ENCODE peak calls at places on chromosome 6, in six cellular contexts. One of them, this sample, is unnamed.

GRCh38 chr6:111759836-111760785 is 113.1 kb downstream of the FYN start:
- DNase-seq in fibroblast of lung: peak; percentile 98
- DNase-seq in dorsolateral prefrontal cortex: no peak
- DNase-seq in IMR-90: peak; percentile 97
- DNase-seq in spleen: no peak
- DNase-seq in tibial artery: no peak
- DNase-seq in this sample: peak; percentile 91

GRCh38 chr6:14841901-14842421 is 403.9 kb upstream of the JARID2 start:
- DNase-seq in fibroblast of lung: peak; percentile 99
- DNase-seq in dorsolateral prefrontal cortex: peak; percentile 10
- DNase-seq in IMR-90: peak; percentile 100
- DNase-seq in spleen: no peak
- DNase-seq in tibial artery: peak; percentile 25
- DNase-seq in this sample: peak; percentile 100

GRCh38 chr6:16585805-16586204 is 175.5 kb downstream of the ATXN1 start:
- DNase-seq in fibroblast of lung: peak; percentile 16
- DNase-seq in dorsolateral prefrontal cortex: no peak
- DNase-seq in IMR-90: no peak
- DNase-seq in spleen: no peak
- DNase-seq in tibial artery: no peak
- DNase-seq in this sample: peak; percentile 88

GRCh38 chr6:45049188-45049843 is 278.8 kb upstream of the RUNX2 start:
- DNase-seq in fibroblast of lung: no peak
- DNase-seq in dorsolateral prefrontal cortex: no peak
- DNase-seq in IMR-90: peak; percentile 28
- DNase-seq in spleen: no peak
- DNase-seq in tibial artery: no peak
- DNase-seq in this sample: no peak

GRCh38 chr6:86871681-86872080 is 65.6 kb upstream of the HTR1E start:
- DNase-seq in fibroblast of lung: no peak
- DNase-seq in dorsolateral prefrontal cortex: no peak
- DNase-seq in IMR-90: no peak
- DNase-seq in spleen: no peak
- DNase-seq in tibial artery: no peak
- DNase-seq in this sample: no peak

GRCh38 chr6:168134399-168135201 is 55.6 kb upstream of the FRMD1 start:
- DNase-seq in fibroblast of lung: no peak
- DNase-seq in dorsolateral prefrontal cortex: no peak
- DNase-seq in IMR-90: no peak
- DNase-seq in spleen: peak; percentile 60
- DNase-seq in tibial artery: no peak
- DNase-seq in this sample: no peak

GRCh38 chr6:43853066-43853650 is 83.1 kb downstream of the VEGFA start:
- DNase-seq in fibroblast of lung: no peak
- DNase-seq in dorsolateral prefrontal cortex: no peak
- DNase-seq in IMR-90: no peak
- DNase-seq in spleen: no peak
- DNase-seq in tibial artery: no peak
- DNase-seq in this sample: peak; percentile 45

GRCh38 chr6:47111685-47112084 is 69.6 kb upstream of the ADGRF1 start:
- DNase-seq in fibroblast of lung: no peak
- DNase-seq in dorsolateral prefrontal cortex: no peak
- DNase-seq in IMR-90: peak; percentile 60
- DNase-seq in spleen: no peak
- DNase-seq in tibial artery: no peak
- DNase-seq in this sample: peak; percentile 52

GRCh38 chr6:144543006-144543871 is 258.1 kb downstream of the UTRN start:
- DNase-seq in fibroblast of lung: peak; percentile 13
- DNase-seq in dorsolateral prefrontal cortex: no peak
- DNase-seq in IMR-90: peak; percentile 60
- DNase-seq in spleen: no peak
- DNase-seq in tibial artery: no peak
- DNase-seq in this sample: peak; percentile 65

GRCh38 chr6:160431231-160431630 is 83.1 kb downstream of the SLC22A3 start:
- DNase-seq in fibroblast of lung: peak; percentile 99
- DNase-seq in dorsolateral prefrontal cortex: no peak
- DNase-seq in IMR-90: peak; percentile 85
- DNase-seq in spleen: no peak
- DNase-seq in tibial artery: no peak
- DNase-seq in this sample: peak; percentile 95

GRCh38 chr6:168314948-168315347 is 4.6 kb downstream of the DACT2 start:
- DNase-seq in fibroblast of lung: no peak
- DNase-seq in dorsolateral prefrontal cortex: no peak
- DNase-seq in IMR-90: no peak
- DNase-seq in spleen: no peak
- DNase-seq in tibial artery: no peak
- DNase-seq in this sample: peak; percentile 25

GRCh38 chr6:149012040-149012545 is 265.3 kb downstream of the UST start:
- DNase-seq in fibroblast of lung: peak; percentile 96
- DNase-seq in dorsolateral prefrontal cortex: no peak
- DNase-seq in IMR-90: peak; percentile 100
- DNase-seq in spleen: no peak
- DNase-seq in tibial artery: no peak
- DNase-seq in this sample: peak; percentile 99

GRCh38 chr6:144007779-144008500 is at the start of gene PLAGL1:
- DNase-seq in fibroblast of lung: peak; percentile 61
- DNase-seq in dorsolateral prefrontal cortex: peak; percentile 24
- DNase-seq in IMR-90: peak; percentile 55
- DNase-seq in spleen: peak; percentile 83
- DNase-seq in tibial artery: peak; percentile 78
- DNase-seq in this sample: peak; percentile 74

GRCh38 chr6:20180935-20181334 is 31.3 kb downstream of the MBOAT1 start:
- DNase-seq in fibroblast of lung: no peak
- DNase-seq in dorsolateral prefrontal cortex: no peak
- DNase-seq in IMR-90: no peak
- DNase-seq in spleen: no peak
- DNase-seq in tibial artery: no peak
- DNase-seq in this sample: no peak

GRCh38 chr6:142855877-142856606 is 88.9 kb downstream of the HIVEP2 start:
- DNase-seq in fibroblast of lung: no peak
- DNase-seq in dorsolateral prefrontal cortex: no peak
- DNase-seq in IMR-90: no peak
- DNase-seq in spleen: no peak
- DNase-seq in tibial artery: no peak
- DNase-seq in this sample: no peak

GRCh38 chr6:36368921-36369880 is 18.3 kb downstream of the ETV7 start:
- DNase-seq in fibroblast of lung: peak; percentile 48
- DNase-seq in dorsolateral prefrontal cortex: no peak
- DNase-seq in IMR-90: peak; percentile 83
- DNase-seq in spleen: peak; percentile 63
- DNase-seq in tibial artery: no peak
- DNase-seq in this sample: peak; percentile 99

GRCh38 chr6:101666256-101666655 is 272.7 kb downstream of the GRIK2 start:
- DNase-seq in fibroblast of lung: peak; percentile 3
- DNase-seq in dorsolateral prefrontal cortex: no peak
- DNase-seq in IMR-90: peak; percentile 80
- DNase-seq in spleen: no peak
- DNase-seq in tibial artery: no peak
- DNase-seq in this sample: peak; percentile 64

GRCh38 chr6:41939091-41939847 is 2.3 kb downstream of the CCND3 start:
- DNase-seq in fibroblast of lung: peak; percentile 68
- DNase-seq in dorsolateral prefrontal cortex: no peak
- DNase-seq in IMR-90: peak; percentile 43
- DNase-seq in spleen: peak; percentile 88
- DNase-seq in tibial artery: peak; percentile 44
- DNase-seq in this sample: peak; percentile 62

DNA sequence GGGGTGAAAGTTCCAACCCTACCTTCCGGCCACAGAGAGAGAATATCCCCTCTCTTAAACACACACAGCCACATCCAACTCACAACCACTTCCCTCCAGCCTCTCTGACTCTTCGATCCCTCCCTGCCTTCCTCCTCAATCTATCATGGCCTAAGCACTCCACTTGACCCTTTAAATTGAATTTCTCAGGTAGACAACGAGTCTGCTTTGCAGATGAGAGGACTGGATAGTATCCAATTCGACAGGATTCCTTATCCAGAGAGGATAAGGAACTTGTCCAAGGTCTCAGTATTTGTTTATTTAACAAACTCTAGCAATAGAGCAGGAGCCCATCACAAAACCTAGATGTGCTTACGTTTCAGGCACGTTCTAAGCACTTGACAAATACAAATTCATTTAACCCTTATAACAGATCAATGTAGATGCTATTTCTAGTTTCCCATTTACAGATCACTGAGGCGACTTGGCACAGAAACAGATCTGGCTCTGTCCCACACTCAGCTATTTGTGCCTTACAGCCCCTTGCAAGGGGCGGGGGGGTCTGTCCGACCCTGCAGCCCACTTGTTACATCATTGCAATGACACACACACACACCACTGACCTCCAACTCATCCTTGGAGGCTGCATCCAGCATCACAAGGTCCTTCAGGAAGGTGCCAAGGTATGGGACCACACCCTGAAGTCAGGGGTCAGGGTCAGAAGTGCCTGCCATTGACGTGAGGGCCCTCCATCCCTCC is 4.5 kb downstream of the RGL2 start:
- DNase-seq in fibroblast of lung: no peak
- DNase-seq in dorsolateral prefrontal cortex: no peak
- DNase-seq in IMR-90: no peak
- DNase-seq in spleen: no peak
- DNase-seq in tibial artery: no peak
- DNase-seq in this sample: no peak
- H3K4me3 ChIP-seq in fibroblast of lung: no peak overlapping the region
- H3K4me3 ChIP-seq in dorsolateral prefrontal cortex: no peak overlapping the region
- H3K4me3 ChIP-seq in IMR-90: no peak overlapping the region
- H3K4me3 ChIP-seq in spleen: no peak overlapping the region
- H3K4me3 ChIP-seq in tibial artery: no peak overlapping the region
- H3K4me3 ChIP-seq in this sample: no peak overlapping the region

GRCh38 chr6:156689656-156690055 is 87.5 kb upstream of the ARID1B start:
- DNase-seq in fibroblast of lung: no peak
- DNase-seq in dorsolateral prefrontal cortex: no peak
- DNase-seq in IMR-90: no peak
- DNase-seq in spleen: no peak
- DNase-seq in tibial artery: peak; percentile 42
- DNase-seq in this sample: no peak

GRCh38 chr6:156687875-156688549 is 89.2 kb upstream of the ARID1B start:
- DNase-seq in fibroblast of lung: peak; percentile 33
- DNase-seq in dorsolateral prefrontal cortex: peak; percentile 21
- DNase-seq in IMR-90: peak; percentile 14
- DNase-seq in spleen: no peak
- DNase-seq in tibial artery: peak; percentile 23
- DNase-seq in this sample: peak; percentile 40

GRCh38 chr6:156685823-156686428 is 91.3 kb upstream of the ARID1B start:
- DNase-seq in fibroblast of lung: no peak
- DNase-seq in dorsolateral prefrontal cortex: no peak
- DNase-seq in IMR-90: no peak
- DNase-seq in spleen: no peak
- DNase-seq in tibial artery: no peak
- DNase-seq in this sample: no peak

GRCh38 chr6:156686940-156687874 is 90.0 kb upstream of the ARID1B start:
- DNase-seq in fibroblast of lung: peak; percentile 90
- DNase-seq in dorsolateral prefrontal cortex: peak; percentile 93
- DNase-seq in IMR-90: peak; percentile 87
- DNase-seq in spleen: peak; percentile 95
- DNase-seq in tibial artery: peak; percentile 92
- DNase-seq in this sample: peak; percentile 91

DNA sequence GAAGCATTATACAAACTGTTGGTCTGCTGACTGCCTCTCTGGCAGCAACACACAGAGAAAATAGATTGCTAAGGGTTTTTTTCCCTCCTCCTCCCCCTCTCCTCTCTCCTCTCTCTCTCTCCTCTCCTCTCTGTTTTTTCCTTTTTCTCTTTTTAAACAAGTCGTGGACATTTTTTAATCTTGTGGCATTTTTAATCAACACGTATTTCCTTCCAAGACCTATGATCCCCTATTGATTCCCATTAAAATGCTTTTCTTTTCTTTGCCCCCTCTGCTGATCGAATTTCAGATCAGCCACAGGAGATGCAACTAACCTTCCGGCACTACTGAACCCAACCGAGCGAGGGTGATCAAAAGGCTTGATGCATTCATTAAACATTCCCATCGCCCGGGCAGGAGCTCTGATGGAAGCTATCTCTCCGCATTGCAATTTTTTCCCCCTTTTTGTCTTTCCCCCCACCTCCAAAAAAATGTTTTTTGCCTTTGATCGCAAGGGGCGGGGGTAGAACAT is 90.7 kb upstream of the ARID1B start:
- DNase-seq in fibroblast of lung: peak; percentile 74
- DNase-seq in dorsolateral prefrontal cortex: peak; percentile 39
- DNase-seq in IMR-90: peak; percentile 59
- DNase-seq in spleen: no peak
- DNase-seq in tibial artery: no peak
- DNase-seq in this sample: peak; percentile 51
- TF ChIP-seq CTCF in fibroblast of lung: peak; percentile 52
- TF ChIP-seq CTCF in dorsolateral prefrontal cortex: no peak
- TF ChIP-seq CTCF in IMR-90: peak; percentile 36
- TF ChIP-seq CTCF in spleen: no peak
- TF ChIP-seq CTCF in tibial artery: peak; percentile 44
- TF ChIP-seq CTCF in this sample: peak; percentile 57

GRCh38 chr6:71414486-71414885 is 125.9 kb downstream of the OGFRL1 start:
- DNase-seq in fibroblast of lung: no peak
- DNase-seq in dorsolateral prefrontal cortex: no peak
- DNase-seq in IMR-90: no peak
- DNase-seq in spleen: no peak
- DNase-seq in tibial artery: no peak
- DNase-seq in this sample: no peak

GRCh38 chr6:71421611-71422010 is 133.0 kb downstream of the OGFRL1 start:
- DNase-seq in fibroblast of lung: no peak
- DNase-seq in dorsolateral prefrontal cortex: no peak
- DNase-seq in IMR-90: no peak
- DNase-seq in spleen: no peak
- DNase-seq in tibial artery: no peak
- DNase-seq in this sample: no peak

GRCh38 chr6:71419954-71420692 is 131.5 kb downstream of the OGFRL1 start:
- DNase-seq in fibroblast of lung: peak; percentile 38
- DNase-seq in dorsolateral prefrontal cortex: peak; percentile 30
- DNase-seq in IMR-90: peak; percentile 35
- DNase-seq in spleen: peak; percentile 79
- DNase-seq in tibial artery: peak; percentile 37
- DNase-seq in this sample: peak; percentile 49

GRCh38 chr6:71420693-71421328 is 132.2 kb downstream of the OGFRL1 start:
- DNase-seq in fibroblast of lung: peak; percentile 96
- DNase-seq in dorsolateral prefrontal cortex: peak; percentile 97
- DNase-seq in IMR-90: peak; percentile 94
- DNase-seq in spleen: peak; percentile 90
- DNase-seq in tibial artery: peak; percentile 96
- DNase-seq in this sample: peak; percentile 96

GRCh38 chr6:71419217-71419953 is 130.8 kb downstream of the OGFRL1 start:
- DNase-seq in fibroblast of lung: no peak
- DNase-seq in dorsolateral prefrontal cortex: no peak
- DNase-seq in IMR-90: peak; percentile 19
- DNase-seq in spleen: peak; percentile 70
- DNase-seq in tibial artery: no peak
- DNase-seq in this sample: peak; percentile 31
- H3K4me3 ChIP-seq in fibroblast of lung: peak overlapping the region; percentile 72
- H3K4me3 ChIP-seq in dorsolateral prefrontal cortex: peak overlapping the region; percentile 84
- H3K4me3 ChIP-seq in IMR-90: peak overlapping the region; percentile 63
- H3K4me3 ChIP-seq in spleen: peak overlapping the region; percentile 85
- H3K4me3 ChIP-seq in tibial artery: peak overlapping the region; percentile 75
- H3K4me3 ChIP-seq in this sample: peak overlapping the region; percentile 79

DNA sequence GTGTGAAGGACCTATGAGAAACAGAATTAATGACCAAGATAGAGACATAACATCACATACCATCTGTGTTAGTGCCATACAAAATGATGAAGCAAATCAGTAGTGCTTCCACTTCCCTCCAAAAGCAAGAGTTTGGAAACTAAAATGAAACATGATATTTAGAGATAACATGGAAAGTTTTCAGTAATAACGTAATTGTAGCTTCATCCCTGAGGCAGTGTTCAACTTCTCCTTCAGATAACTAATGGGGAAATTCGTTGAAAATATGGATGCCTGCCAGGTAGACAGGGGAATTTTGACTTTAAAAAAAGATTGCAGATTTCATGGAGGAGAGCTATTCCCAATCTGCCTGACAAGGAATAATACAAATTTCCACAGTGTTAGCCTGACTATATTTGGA is 248.3 kb upstream of the IRAK1BP1 start:
- DNase-seq in fibroblast of lung: no peak
- DNase-seq in dorsolateral prefrontal cortex: no peak
- DNase-seq in IMR-90: peak; percentile 39
- DNase-seq in spleen: no peak
- DNase-seq in tibial artery: no peak
- DNase-seq in this sample: no peak
- TF ChIP-seq CTCF in fibroblast of lung: no peak
- TF ChIP-seq CTCF in dorsolateral prefrontal cortex: no peak
- TF ChIP-seq CTCF in IMR-90: no peak
- TF ChIP-seq CTCF in spleen: no peak
- TF ChIP-seq CTCF in tibial artery: no peak
- TF ChIP-seq CTCF in this sample: no peak